ENCODE peak calls at places on chromosomes 16 and 17, in eight cellular contexts. G, E, U, A, R, S, C and T are unnamed samples.

GRCh38 chr17:7794063-7794663 is 39.9 kb upstream of the KDM6B start:
- DNase-seq in G (no peak), E (no peak), U (peak), A (no peak), R (no peak), S (no peak), C (no peak), T (no peak)

GRCh38 chr17:65638221-65638940 is 76.9 kb upstream of the AXIN2 start:
- DNase-seq in G (no peak), E (peak), U (no peak), A (no peak), R (peak), S (peak), C (no peak), T (no peak)

GRCh38 chr16:23128056-23128455 is 21.2 kb downstream of the USP31 start:
- DNase-seq in G (no peak), E (no peak), U (no peak), A (no peak), R (no peak), S (no peak), C (no peak), T (no peak)

GRCh38 chr16:149024-149675 is 3.3 kb upstream of the HBZ start:
- DNase-seq in G (no peak), E (no peak), U (no peak), A (peak), R (no peak), S (no peak), C (no peak), T (peak)

GRCh38 chr16:31333686-31334649 is 21.0 kb upstream of the ITGAX start:
- DNase-seq in G (no peak), E (peak), U (peak), A (peak), R (peak), S (peak), C (peak), T (peak)

GRCh38 chr17:9900744-9901143 is 4.3 kb downstream of the RCVRN start:
- DNase-seq in G (no peak), E (no peak), U (no peak), A (peak), R (no peak), S (no peak), C (no peak), T (peak)

GRCh38 chr16:56614549-56614991 is 6.2 kb downstream of the MT2A start:
- DNase-seq in G (no peak), E (no peak), U (no peak), A (peak), R (no peak), S (no peak), C (no peak), T (peak)

GRCh38 chr17:10031102-10031501 is 126.0 kb upstream of the RCVRN start:
- DNase-seq in G (no peak), E (no peak), U (no peak), A (peak), R (no peak), S (no peak), C (no peak), T (no peak)

GRCh38 chr17:56289321-56289720 is 136.0 kb downstream of the ANKFN1 start:
- DNase-seq in G (no peak), E (no peak), U (no peak), A (peak), R (no peak), S (no peak), C (no peak), T (no peak)

GRCh38 chr16:86317617-86318021 is 192.7 kb upstream of the FOXF1 start:
- DNase-seq in G (no peak), E (no peak), U (no peak), A (no peak), R (no peak), S (no peak), C (no peak), T (no peak)

GRCh38 chr17:12732366-12732765 is 56.9 kb upstream of the ARHGAP44 start:
- DNase-seq in G (no peak), E (no peak), U (no peak), A (no peak), R (no peak), S (no peak), C (no peak), T (no peak)

GRCh38 chr17:73705594-73705993 is 61.3 kb upstream of the SDK2 start:
- DNase-seq in G (peak), E (no peak), U (no peak), A (peak), R (peak), S (no peak), C (no peak), T (peak)

GRCh38 chr17:31190351-31190750 is 95.6 kb downstream of the NF1 start:
- DNase-seq in G (no peak), E (no peak), U (no peak), A (no peak), R (no peak), S (no peak), C (no peak), T (peak)

GRCh38 chr17:10226930-10227695 is 28.7 kb upstream of the GAS7 start:
- DNase-seq in G (no peak), E (peak), U (peak), A (peak), R (peak), S (peak), C (peak), T (peak)

GRCh38 chr17:39701012-39701783 is 1.3 kb downstream of the ERBB2 start:
- DNase-seq in G (no peak), E (no peak), U (peak), A (no peak), R (no peak), S (no peak), C (peak), T (no peak)

GRCh38 chr17:75799402-75799801 is 14.8 kb downstream of the UNK start:
- DNase-seq in G (no peak), E (no peak), U (no peak), A (no peak), R (no peak), S (no peak), C (no peak), T (no peak)

GRCh38 chr16:67396159-67396774 is 3.0 kb upstream of the TPPP3 start:
- DNase-seq in G (no peak), E (peak), U (peak), A (peak), R (peak), S (peak), C (peak), T (peak)

GRCh38 chr17:43126911-43127290 is 1.7 kb upstream of the BRCA1 start:
- DNase-seq in G (no peak), E (no peak), U (no peak), A (no peak), R (no peak), S (no peak), C (no peak), T (no peak)

GRCh38 chr17:57570740-57571344 is 174.3 kb downstream of the CCDC182 start:
- DNase-seq in G (no peak), E (no peak), U (no peak), A (no peak), R (peak), S (peak), C (peak), T (no peak)

GRCh38 chr17:47279062-47279801 is 25.6 kb downstream of the ITGB3 start:
- DNase-seq in G (peak), E (peak), U (peak), A (peak), R (no peak), S (no peak), C (peak), T (peak)